ENCODE peak calls at places on chromosome X, in nine cellular contexts. One of them, this sample, is unnamed.

GRCh38 chrX:15737957-15738685 is at the start of gene CA5B:
- DNase-seq in effector memory CD8-positive, alpha-beta T cell: peak; percentile 99
- DNase-seq in GM12865: peak; percentile 96
- DNase-seq in H7: peak; percentile 99
- DNase-seq in nephron progenitor cell: peak; percentile 100
- DNase-seq in right cardiac atrium: peak; percentile 96
- DNase-seq in cardiac fibroblast: peak; percentile 93
- DNase-seq in kidney: peak; percentile 98
- DNase-seq in GM23338: peak; percentile 91
- DNase-seq in this sample: peak; percentile 53

GRCh38 chrX:50799531-50799961 is 14.4 kb downstream of the SHROOM4 start:
- DNase-seq in effector memory CD8-positive, alpha-beta T cell: no peak
- DNase-seq in GM12865: no peak
- DNase-seq in H7: no peak
- DNase-seq in nephron progenitor cell: no peak
- DNase-seq in right cardiac atrium: peak; percentile 47
- DNase-seq in cardiac fibroblast: peak; percentile 52
- DNase-seq in kidney: no peak
- DNase-seq in GM23338: no peak
- DNase-seq in this sample: no peak

GRCh38 chrX:65610040-65610439 is 57.4 kb upstream of the MSN start:
- DNase-seq in effector memory CD8-positive, alpha-beta T cell: no peak
- DNase-seq in GM12865: no peak
- DNase-seq in H7: no peak
- DNase-seq in nephron progenitor cell: no peak
- DNase-seq in right cardiac atrium: no peak
- DNase-seq in cardiac fibroblast: peak; percentile 71
- DNase-seq in kidney: no peak
- DNase-seq in GM23338: no peak
- DNase-seq in this sample: no peak

GRCh38 chrX:22081475-22082092 is 49.5 kb downstream of the PHEX start:
- DNase-seq in effector memory CD8-positive, alpha-beta T cell: peak; percentile 5
- DNase-seq in GM12865: peak; percentile 64
- DNase-seq in H7: peak; percentile 43
- DNase-seq in nephron progenitor cell: peak; percentile 75
- DNase-seq in right cardiac atrium: peak; percentile 66
- DNase-seq in cardiac fibroblast: peak; percentile 73
- DNase-seq in kidney: no peak
- DNase-seq in GM23338: peak; percentile 78
- DNase-seq in this sample: peak; percentile 16

GRCh38 chrX:152079768-152080167 is 58.6 kb downstream of the MAGEA10 start:
- DNase-seq in effector memory CD8-positive, alpha-beta T cell: no peak
- DNase-seq in GM12865: no peak
- DNase-seq in H7: no peak
- DNase-seq in nephron progenitor cell: no peak
- DNase-seq in right cardiac atrium: no peak
- DNase-seq in cardiac fibroblast: no peak
- DNase-seq in kidney: no peak
- DNase-seq in GM23338: no peak
- DNase-seq in this sample: no peak

GRCh38 chrX:17030092-17030491 is 83.6 kb downstream of the REPS2 start:
- DNase-seq in effector memory CD8-positive, alpha-beta T cell: no peak
- DNase-seq in GM12865: no peak
- DNase-seq in H7: no peak
- DNase-seq in nephron progenitor cell: no peak
- DNase-seq in right cardiac atrium: no peak
- DNase-seq in cardiac fibroblast: no peak
- DNase-seq in kidney: no peak
- DNase-seq in GM23338: no peak
- DNase-seq in this sample: no peak

GRCh38 chrX:110600745-110601310 is 194.8 kb downstream of the CHRDL1 start:
- DNase-seq in effector memory CD8-positive, alpha-beta T cell: no peak
- DNase-seq in GM12865: no peak
- DNase-seq in H7: no peak
- DNase-seq in nephron progenitor cell: no peak
- DNase-seq in right cardiac atrium: peak; percentile 16
- DNase-seq in cardiac fibroblast: no peak
- DNase-seq in kidney: no peak
- DNase-seq in GM23338: no peak
- DNase-seq in this sample: no peak

GRCh38 chrX:97529801-97530200 is 646.1 kb downstream of the RPA4 start:
- DNase-seq in effector memory CD8-positive, alpha-beta T cell: no peak
- DNase-seq in GM12865: no peak
- DNase-seq in H7: no peak
- DNase-seq in nephron progenitor cell: no peak
- DNase-seq in right cardiac atrium: no peak
- DNase-seq in cardiac fibroblast: peak; percentile 95
- DNase-seq in kidney: no peak
- DNase-seq in GM23338: no peak
- DNase-seq in this sample: peak; percentile 62

GRCh38 chrX:24131476-24131875 is 18.1 kb upstream of the ZFX start:
- DNase-seq in effector memory CD8-positive, alpha-beta T cell: no peak
- DNase-seq in GM12865: no peak
- DNase-seq in H7: no peak
- DNase-seq in nephron progenitor cell: no peak
- DNase-seq in right cardiac atrium: no peak
- DNase-seq in cardiac fibroblast: no peak
- DNase-seq in kidney: no peak
- DNase-seq in GM23338: no peak
- DNase-seq in this sample: no peak

GRCh38 chrX:47278684-47279083 is 45.9 kb downstream of the USP11 start:
- DNase-seq in effector memory CD8-positive, alpha-beta T cell: no peak
- DNase-seq in GM12865: no peak
- DNase-seq in H7: no peak
- DNase-seq in nephron progenitor cell: no peak
- DNase-seq in right cardiac atrium: no peak
- DNase-seq in cardiac fibroblast: no peak
- DNase-seq in kidney: no peak
- DNase-seq in GM23338: no peak
- DNase-seq in this sample: no peak

GRCh38 chrX:44106864-44107263 is 133.7 kb upstream of the NDP start:
- DNase-seq in effector memory CD8-positive, alpha-beta T cell: no peak
- DNase-seq in GM12865: no peak
- DNase-seq in H7: no peak
- DNase-seq in nephron progenitor cell: no peak
- DNase-seq in right cardiac atrium: no peak
- DNase-seq in cardiac fibroblast: no peak
- DNase-seq in kidney: no peak
- DNase-seq in GM23338: no peak
- DNase-seq in this sample: no peak

GRCh38 chrX:20015945-20016617 is 25.2 kb upstream of the BCLAF3 start:
- DNase-seq in effector memory CD8-positive, alpha-beta T cell: no peak
- DNase-seq in GM12865: no peak
- DNase-seq in H7: no peak
- DNase-seq in nephron progenitor cell: no peak
- DNase-seq in right cardiac atrium: no peak
- DNase-seq in cardiac fibroblast: peak; percentile 1
- DNase-seq in kidney: no peak
- DNase-seq in GM23338: no peak
- DNase-seq in this sample: no peak

GRCh38 chrX:56804867-56805266 is 75.8 kb downstream of the NBDY start:
- DNase-seq in effector memory CD8-positive, alpha-beta T cell: no peak
- DNase-seq in GM12865: no peak
- DNase-seq in H7: no peak
- DNase-seq in nephron progenitor cell: no peak
- DNase-seq in right cardiac atrium: no peak
- DNase-seq in cardiac fibroblast: no peak
- DNase-seq in kidney: no peak
- DNase-seq in GM23338: no peak
- DNase-seq in this sample: no peak

GRCh38 chrX:34734383-34734782 is 77.3 kb upstream of the TMEM47 start:
- DNase-seq in effector memory CD8-positive, alpha-beta T cell: no peak
- DNase-seq in GM12865: no peak
- DNase-seq in H7: no peak
- DNase-seq in nephron progenitor cell: no peak
- DNase-seq in right cardiac atrium: no peak
- DNase-seq in cardiac fibroblast: peak; percentile 0
- DNase-seq in kidney: no peak
- DNase-seq in GM23338: no peak
- DNase-seq in this sample: no peak

GRCh38 chrX:103918050-103918449 is 44.4 kb upstream of the TMSB15B start:
- DNase-seq in effector memory CD8-positive, alpha-beta T cell: peak; percentile 12
- DNase-seq in GM12865: peak; percentile 76
- DNase-seq in H7: peak; percentile 81
- DNase-seq in nephron progenitor cell: peak; percentile 63
- DNase-seq in right cardiac atrium: peak; percentile 75
- DNase-seq in cardiac fibroblast: peak; percentile 72
- DNase-seq in kidney: no peak
- DNase-seq in GM23338: peak; percentile 85
- DNase-seq in this sample: peak; percentile 31

GRCh38 chrX:70359458-70359857 is 63.7 kb upstream of the GDPD2 start:
- DNase-seq in effector memory CD8-positive, alpha-beta T cell: no peak
- DNase-seq in GM12865: no peak
- DNase-seq in H7: no peak
- DNase-seq in nephron progenitor cell: no peak
- DNase-seq in right cardiac atrium: no peak
- DNase-seq in cardiac fibroblast: no peak
- DNase-seq in kidney: no peak
- DNase-seq in GM23338: no peak
- DNase-seq in this sample: no peak

GRCh38 chrX:115428011-115428410 is 133.0 kb upstream of the PLS3 start:
- DNase-seq in effector memory CD8-positive, alpha-beta T cell: no peak
- DNase-seq in GM12865: no peak
- DNase-seq in H7: peak; percentile 11
- DNase-seq in nephron progenitor cell: no peak
- DNase-seq in right cardiac atrium: no peak
- DNase-seq in cardiac fibroblast: no peak
- DNase-seq in kidney: no peak
- DNase-seq in GM23338: peak; percentile 1
- DNase-seq in this sample: no peak

GRCh38 chrX:19683817-19684216 is 168.5 kb upstream of the MAP3K15 start:
- DNase-seq in effector memory CD8-positive, alpha-beta T cell: peak; percentile 24
- DNase-seq in GM12865: no peak
- DNase-seq in H7: no peak
- DNase-seq in nephron progenitor cell: no peak
- DNase-seq in right cardiac atrium: no peak
- DNase-seq in cardiac fibroblast: no peak
- DNase-seq in kidney: no peak
- DNase-seq in GM23338: no peak
- DNase-seq in this sample: no peak

GRCh38 chrX:136528645-136529315 is 3.2 kb upstream of the VGLL1 start:
- DNase-seq in effector memory CD8-positive, alpha-beta T cell: no peak
- DNase-seq in GM12865: no peak
- DNase-seq in H7: peak; percentile 26
- DNase-seq in nephron progenitor cell: no peak
- DNase-seq in right cardiac atrium: no peak
- DNase-seq in cardiac fibroblast: no peak
- DNase-seq in kidney: no peak
- DNase-seq in GM23338: peak; percentile 40
- DNase-seq in this sample: no peak

This sample was measured in astrocyte of the cerebellum.